ENCODE peak calls at places on chromosome 9, in nine cellular contexts. X, W, R, P, K, B, N, H and C are unnamed samples.

GRCh38 chr9:36632892-36633291 is 60.2 kb downstream of the MELK start:
- DNase-seq in X (no peak), B (no peak), H (peak; percentile 47), W (no peak), R (peak; percentile 58), K (peak; percentile 7), N (peak; percentile 51), P (no peak), C (no peak)

GRCh38 chr9:130946778-130947617 is 8.0 kb upstream of the FIBCD1 start:
- DNase-seq in W (no peak), X (no peak), R (no peak), P (no peak), B (no peak), H (no peak), K (peak; percentile 43), N (no peak), C (no peak)

GRCh38 chr9:108534741-108535140 is 321.0 kb downstream of the ACTL7B start:
- DNase-seq in N (no peak), H (no peak), W (no peak), K (peak; percentile 26), P (no peak), R (no peak), X (no peak), B (no peak), C (no peak)

GRCh38 chr9:69174645-69175487 is 789 bp downstream of the TJP2 start:
- DNase-seq in X (no peak), W (no peak), B (no peak), P (no peak), R (peak; percentile 78), H (peak; percentile 62), K (no peak), N (peak; percentile 57), C (peak; percentile 68)

GRCh38 chr9:95813923-95814322 is 61.6 kb upstream of the ERCC6L2 start:
- DNase-seq in X (no peak), H (no peak), P (no peak), B (no peak), R (no peak), N (no peak), K (no peak), W (no peak), C (no peak)

GRCh38 chr9:109317979-109318671 is 2.7 kb downstream of the EPB41L4B start:
- DNase-seq in K (no peak), P (no peak), W (no peak), N (no peak), X (no peak), H (no peak), R (peak; percentile 93), B (no peak), C (no peak)

GRCh38 chr9:27344776-27345175 is 47.8 kb upstream of the EQTN start:
- DNase-seq in R (no peak), K (no peak), B (no peak), H (no peak), X (no peak), N (no peak), W (no peak), P (no peak), C (no peak)

GRCh38 chr9:115594551-115594950 is 476.6 kb upstream of the TNC start:
- DNase-seq in B (no peak), K (no peak), X (no peak), P (no peak), W (no peak), R (no peak), H (no peak), N (no peak), C (no peak)

GRCh38 chr9:113929634-113930092 is 53.6 kb downstream of the ZNF618 start:
- DNase-seq in H (no peak), W (no peak), R (no peak), P (no peak), B (peak; percentile 23), X (no peak), N (peak; percentile 98), K (no peak), C (no peak)

GRCh38 chr9:78866228-78867132 is 569.6 kb downstream of the PSAT1 start:
- DNase-seq in K (peak; percentile 13), W (no peak), X (no peak), N (peak; percentile 80), B (no peak), H (no peak), R (no peak), P (peak; percentile 58), C (no peak)

GRCh38 chr9:88041447-88041846 is 67.1 kb upstream of the CDK20 start:
- DNase-seq in X (no peak), H (peak; percentile 32), R (peak; percentile 68), K (no peak), N (no peak), B (no peak), W (no peak), P (no peak), C (no peak)
- TF ChIP-seq CTCF in X (no peak), H (peak; percentile 14), R (peak; percentile 76), K (peak; percentile 50), N (no peak), B (no peak), W (no peak), P (peak; percentile 55), C (no peak)

GRCh38 chr9:129604766-129605163 is 16.1 kb downstream of the C9orf50 start:
- DNase-seq in R (no peak), N (no peak), P (no peak), X (no peak), B (no peak), H (no peak), W (no peak), K (no peak), C (no peak)
- H3K4me1 ChIP-seq in R (peaks cover 23% of the 10 kb centered on the region), N (peaks cover 9% of the 10 kb centered on the region), P (peaks cover 17% of the 10 kb centered on the region), X (peaks cover 51% of the 10 kb centered on the region), B (peaks cover 40% of the 10 kb centered on the region), H (peaks cover 3% of the 10 kb centered on the region), W (peaks cover 36% of the 10 kb centered on the region), K (peaks cover 95% of the 10 kb centered on the region), C (peaks cover 22% of the 10 kb centered on the region)

GRCh38 chr9:88991066-88992030 is at the start of gene S1PR3:
- DNase-seq in X (peak; percentile 83), W (no peak), N (peak; percentile 45), R (peak; percentile 77), K (no peak), H (peak; percentile 94), P (no peak), B (peak; percentile 64), C (peak; percentile 83)
- TF ChIP-seq POLR2AphosphoS5 in X (peak; percentile 80), W (peak; percentile 74), N (peak; percentile 50), R (peak; percentile 82), K (no peak), H (peak; percentile 54), P (no peak), B (peak; percentile 32), C (peak; percentile 75)

GRCh38 chr9:7363777-7364477 is 435.7 kb downstream of the DMAC1 start:
- DNase-seq in B (no peak), H (peak; percentile 11), W (no peak), P (no peak), K (no peak), R (peak; percentile 5), N (no peak), X (no peak), C (no peak)

GRCh38 chr9:7360513-7360912 is 439.1 kb downstream of the DMAC1 start:
- DNase-seq in N (no peak), P (no peak), B (no peak), H (no peak), R (peak; percentile 74), X (no peak), W (no peak), K (no peak), C (no peak)

GRCh38 chr9:7354704-7355103 is 444.9 kb downstream of the DMAC1 start:
- DNase-seq in X (no peak), K (no peak), N (no peak), P (no peak), R (no peak), W (no peak), H (no peak), B (no peak), C (no peak)

DNA sequence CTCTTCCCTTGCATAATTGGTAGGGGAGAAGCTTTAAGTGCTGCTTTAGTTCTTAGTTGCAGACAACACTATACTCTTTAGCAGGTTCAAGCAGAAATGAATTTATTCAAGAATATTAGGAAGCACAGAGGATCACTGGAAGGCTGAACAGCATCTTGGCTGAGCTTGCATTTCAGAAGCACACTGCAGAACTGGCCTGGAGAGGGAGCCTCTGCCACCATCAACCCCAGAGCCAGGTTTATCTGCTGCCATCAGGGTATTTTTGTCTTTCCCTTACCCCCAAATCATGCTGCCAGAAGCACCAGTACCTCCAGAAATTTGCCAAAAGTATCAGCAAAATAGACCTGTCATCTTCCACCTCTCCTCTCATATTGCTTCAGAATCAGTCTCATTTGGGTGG is 440.7 kb downstream of the DMAC1 start:
- DNase-seq in B (no peak), K (no peak), H (no peak), P (no peak), X (no peak), R (peak; percentile 10), N (no peak), W (no peak), C (no peak)
- TF ChIP-seq CTCF in B (no peak), K (peak; percentile 19), H (no peak), P (no peak), X (no peak), R (no peak), N (no peak), W (no peak), C (no peak)

GRCh38 chr9:72905514-72906480 is 47.1 kb downstream of the ALDH1A1 start:
- DNase-seq in P (no peak), X (no peak), W (no peak), H (no peak), R (no peak), K (no peak), N (no peak), B (no peak), C (no peak)

GRCh38 chr9:72907421-72907820 is 45.4 kb downstream of the ALDH1A1 start:
- DNase-seq in K (no peak), X (no peak), B (no peak), R (no peak), N (peak; percentile 74), P (no peak), W (no peak), H (no peak), C (no peak)

GRCh38 chr9:72904267-72905093 is 48.4 kb downstream of the ALDH1A1 start:
- DNase-seq in N (no peak), W (no peak), P (no peak), H (no peak), R (no peak), X (no peak), B (no peak), K (no peak), C (no peak)

GRCh38 chr9:72909428-72909827 is 43.4 kb downstream of the ALDH1A1 start:
- DNase-seq in W (no peak), H (no peak), R (no peak), N (no peak), X (no peak), K (no peak), P (no peak), B (no peak), C (no peak)

DNA sequence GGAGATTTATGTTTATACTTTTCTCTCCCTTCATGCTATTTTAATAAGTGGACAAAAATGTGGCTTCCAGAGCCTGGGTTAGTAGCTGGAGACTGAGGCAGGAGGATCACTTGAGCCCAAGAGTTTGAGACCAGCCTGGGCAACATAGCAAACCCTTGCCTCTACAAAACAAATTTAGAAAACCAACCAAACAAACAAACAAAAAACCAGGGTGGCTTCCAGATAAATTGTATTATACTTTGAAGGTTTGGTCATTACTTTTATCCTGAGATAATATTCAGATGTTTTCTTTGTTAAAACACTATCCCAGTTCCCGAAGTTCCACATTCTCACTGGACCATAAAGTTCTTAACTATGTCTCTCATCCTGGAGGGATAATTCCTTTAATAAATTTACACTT is 46.0 kb downstream of the ALDH1A1 start:
- DNase-seq in N (no peak), R (no peak), H (no peak), P (no peak), B (no peak), K (no peak), X (no peak), W (no peak), C (no peak)
- H3K4me1 ChIP-seq in N (no peaks in the 10 kb centered on the region), R (no peaks in the 10 kb centered on the region), H (no peaks in the 10 kb centered on the region), P (no peaks in the 10 kb centered on the region), B (peaks cover 33% of the 10 kb centered on the region), K (no peaks in the 10 kb centered on the region), X (peaks cover 3% of the 10 kb centered on the region), W (no peaks in the 10 kb centered on the region), C (peaks cover 9% of the 10 kb centered on the region)